ENCODE peak calls at places on chromosomes 11 and 22, in seven cellular contexts. H, K, I, Q, E, D and U are unnamed samples.

GRCh38 chr11:17894929-17895658 is 117.8 kb downstream of the SERGEF start:
- DNase-seq in Q (no peak), E (no peak), D (peak; percentile 64), H (no peak), I (no peak), K (no peak), U (no peak)

GRCh38 chr11:103109818-103110388 is 677 bp downstream of the DYNC2H1 start:
- DNase-seq in K (no peak), H (no peak), E (no peak), I (no peak), D (no peak), Q (peak; percentile 29), U (peak; percentile 15)

GRCh38 chr11:69497221-69497787 is 15.8 kb downstream of the LINC01488 start:
- DNase-seq in H (peak; percentile 83), Q (peak; percentile 98), I (peak; percentile 87), E (peak; percentile 79), K (peak; percentile 86), D (peak; percentile 77), U (peak; percentile 94)

GRCh38 chr11:69816671-69817070 is 2.5 kb downstream of the FGF3 start:
- DNase-seq in Q (no peak), H (no peak), D (no peak), E (no peak), K (no peak), I (no peak), U (no peak)

GRCh38 chr11:94997437-94997836 is 23.9 kb downstream of the KDM4D start:
- DNase-seq in Q (no peak), H (no peak), E (no peak), D (no peak), I (no peak), K (no peak), U (no peak)

GRCh38 chr11:68504432-68505066 is 44.0 kb downstream of the PPP6R3 start:
- DNase-seq in K (no peak), I (no peak), D (no peak), E (no peak), Q (no peak), H (no peak), U (no peak)

GRCh38 chr11:76267563-76267962 is 61.3 kb upstream of the WNT11 start:
- DNase-seq in Q (no peak), H (no peak), K (no peak), D (no peak), I (no peak), E (no peak), U (peak; percentile 55)

GRCh38 chr11:95135155-95135554 is 45.5 kb downstream of the ENDOD1 start:
- DNase-seq in Q (no peak), D (no peak), H (no peak), I (no peak), E (no peak), K (no peak), U (peak; percentile 27)

GRCh38 chr11:124329787-124330478 is 9.9 kb upstream of the OR8D2 start:
- DNase-seq in H (no peak), K (no peak), E (no peak), I (no peak), D (no peak), Q (peak; percentile 22), U (peak; percentile 9)

GRCh38 chr11:34405079-34405858 is 33.5 kb upstream of the CAT start:
- DNase-seq in I (no peak), D (no peak), H (peak; percentile 46), K (no peak), Q (peak; percentile 20), E (no peak), U (peak; percentile 61)

GRCh38 chr11:82927264-82927880 is 25.8 kb downstream of the DDIAS start:
- DNase-seq in Q (peak; percentile 67), D (no peak), I (no peak), H (peak; percentile 14), K (no peak), E (no peak), U (peak; percentile 68)

GRCh38 chr11:134785660-134786284 is 373.7 kb upstream of the B3GAT1 start:
- DNase-seq in I (no peak), E (no peak), D (no peak), K (no peak), H (no peak), Q (no peak), U (no peak)

GRCh38 chr22:49705216-49705600 is 122.5 kb downstream of the BRD1 start:
- DNase-seq in E (no peak), D (no peak), K (no peak), H (no peak), I (no peak), Q (no peak), U (no peak)

GRCh38 chr11:35099278-35100018 is 39.5 kb upstream of the CD44 start:
- DNase-seq in I (no peak), E (no peak), Q (peak; percentile 75), K (no peak), D (no peak), H (no peak), U (peak; percentile 80)

GRCh38 chr11:117045196-117045595 is 53.0 kb downstream of the SIK3 start:
- DNase-seq in I (no peak), K (no peak), H (peak; percentile 46), D (no peak), Q (peak; percentile 64), E (no peak), U (peak; percentile 66)

GRCh38 chr11:74694536-74694935 is 36.7 kb downstream of the CHRDL2 start:
- DNase-seq in H (no peak), I (no peak), K (no peak), Q (no peak), D (no peak), E (no peak), U (no peak)

GRCh38 chr22:22884888-22885840 is 2.5 kb upstream of the IGLL5 start:
- DNase-seq in K (no peak), D (no peak), E (peak; percentile 73), I (no peak), H (no peak), Q (no peak), U (no peak)

GRCh38 chr11:36296925-36297604 is 977 bp downstream of the PRR5L start:
- DNase-seq in K (no peak), H (peak; percentile 59), Q (peak; percentile 42), E (no peak), I (no peak), D (no peak), U (peak; percentile 90)

GRCh38 chr11:119641991-119642745 is 86.8 kb downstream of the NECTIN1 start:
- DNase-seq in I (no peak), K (no peak), Q (no peak), D (no peak), H (no peak), E (no peak), U (peak; percentile 27)

GRCh38 chr11:43555811-43556210 is 124.7 kb upstream of the HSD17B12 start:
- DNase-seq in H (no peak), E (no peak), Q (peak; percentile 36), I (no peak), D (no peak), K (no peak), U (peak; percentile 58)

GRCh38 chr11:105852427-105852826 is 169.6 kb downstream of the MSANTD4 start:
- DNase-seq in E (no peak), K (no peak), H (no peak), Q (no peak), D (no peak), I (no peak), U (no peak)

GRCh38 chr11:78205256-78205655 is 16.5 kb downstream of the USP35 start:
- DNase-seq in D (no peak), H (no peak), I (no peak), Q (no peak), E (no peak), K (peak; percentile 14), U (no peak)

GRCh38 chr11:70668204-70669202 is 270.2 kb downstream of the CTTN start:
- DNase-seq in Q (peak; percentile 8), D (no peak), E (no peak), H (no peak), K (no peak), I (peak; percentile 36), U (peak; percentile 37)

GRCh38 chr11:107293677-107294344 is 163.8 kb downstream of the CWF19L2 start:
- DNase-seq in E (no peak), I (no peak), H (no peak), K (no peak), Q (no peak), D (no peak), U (no peak)

GRCh38 chr22:30038219-30038618 is 42.0 kb upstream of the HORMAD2 start:
- DNase-seq in H (no peak), I (no peak), Q (peak; percentile 62), E (no peak), D (no peak), K (no peak), U (peak; percentile 96)

GRCh38 chr22:31346733-31347250 is 646 bp upstream of the PATZ1 start:
- DNase-seq in K (peak; percentile 78), D (peak; percentile 50), E (peak; percentile 81), H (no peak), I (peak; percentile 67), Q (peak; percentile 45), U (peak; percentile 28)

GRCh38 chr22:46219650-46220049 is 30.4 kb downstream of the CDPF1 start:
- DNase-seq in Q (no peak), D (no peak), H (no peak), K (no peak), E (no peak), I (no peak), U (no peak)

GRCh38 chr11:75384438-75385080 is 14.8 kb upstream of the RPS3 start:
- DNase-seq in K (peak; percentile 72), I (peak; percentile 90), E (peak; percentile 86), Q (peak; percentile 44), D (peak; percentile 84), H (peak; percentile 25), U (peak; percentile 57)

GRCh38 chr11:45646275-45646970 is 19.0 kb downstream of the CHST1 start:
- DNase-seq in D (no peak), H (no peak), I (no peak), E (no peak), K (no peak), Q (peak; percentile 29), U (peak; percentile 36)

GRCh38 chr11:85459304-85459703 is 167.8 kb downstream of the DLG2 start:
- DNase-seq in D (no peak), I (no peak), H (no peak), K (no peak), Q (no peak), E (no peak), U (no peak)

GRCh38 chr11:85464283-85464682 is 162.9 kb downstream of the DLG2 start:
- DNase-seq in E (no peak), Q (no peak), D (no peak), H (no peak), I (no peak), K (no peak), U (no peak)
- TF ChIP-seq CTCF in E (no peak), Q (no peak), D (no peak), H (no peak), I (no peak), K (no peak), U (no peak)

GRCh38 chr11:61294717-61295595 is at the start of gene VWCE:
- DNase-seq in H (no peak), I (peak; percentile 61), D (peak; percentile 61), Q (peak; percentile 35), K (no peak), E (peak; percentile 68), U (peak; percentile 33)
- TF ChIP-seq CTCF in H (peak; percentile 39), I (peak; percentile 27), D (peak; percentile 27), Q (peak; percentile 27), K (no peak), E (no peak), U (no peak)

GRCh38 chr11:122398167-122398566 is 257.4 kb upstream of the UBASH3B start:
- DNase-seq in D (no peak), H (no peak), I (no peak), K (no peak), E (no peak), Q (no peak), U (peak; percentile 12)
- TF ChIP-seq CTCF in D (no peak), H (no peak), I (no peak), K (no peak), E (no peak), Q (no peak), U (no peak)

GRCh38 chr11:10514210-10514609 is 26.8 kb downstream of the RNF141 start:
- DNase-seq in H (no peak), K (no peak), I (no peak), D (no peak), Q (peak; percentile 26), E (no peak), U (peak; percentile 35)
- TF ChIP-seq CTCF in H (peak; percentile 15), K (peak; percentile 22), I (peak; percentile 36), D (peak; percentile 41), Q (peak; percentile 13), E (no peak), U (peak; percentile 27)